ENCODE peak calls at places on chromosomes 3 and 15, in seven cellular contexts. B is mesenchymal stem cell, I is WERI-Rb-1, P is GM23338, E is cardiac muscle cell, H is psoas muscle, X is fibroblast of lung. U is an unnamed sample.

GRCh38 chr3:13452490-13453335 is 27.4 kb upstream of the HDAC11 start:
- DNase-seq in B (peak; percentile 70), I (peak; percentile 32), P (peak; percentile 82), E (peak; percentile 68), H (no peak), X (peak; percentile 63), U (peak; percentile 28)

GRCh38 chr3:72290859-72291641 is 506.1 kb upstream of the PROK2 start:
- DNase-seq in B (no peak), I (no peak), P (no peak), E (no peak), H (no peak), X (no peak), U (no peak)

GRCh38 chr15:93029613-93030429 is 59.2 kb downstream of the RGMA start:
- DNase-seq in B (peak; percentile 44), I (no peak), P (no peak), E (peak; percentile 37), H (peak; percentile 76), X (peak; percentile 47), U (peak; percentile 80)

GRCh38 chr3:10198761-10199688 is 34.3 kb downstream of the IRAK2 start:
- DNase-seq in B (peak; percentile 61), I (no peak), P (no peak), E (peak; percentile 55), H (no peak), X (peak; percentile 33), U (no peak)

GRCh38 chr15:57319919-57320542 is 56.3 kb upstream of the CGNL1 start:
- DNase-seq in B (no peak), I (no peak), P (no peak), E (no peak), H (no peak), X (no peak), U (no peak)

GRCh38 chr3:32056559-32057290 is 49.7 kb upstream of the GPD1L start:
- DNase-seq in B (no peak), I (no peak), P (no peak), E (no peak), H (no peak), X (no peak), U (no peak)

GRCh38 chr3:63607716-63608115 is 44.8 kb upstream of the SNTN start:
- DNase-seq in B (no peak), I (no peak), P (no peak), E (no peak), H (no peak), X (no peak), U (no peak)

GRCh38 chr3:136336329-136337100 is 86.4 kb downstream of the PCCB start:
- DNase-seq in B (no peak), I (no peak), P (no peak), E (no peak), H (no peak), X (peak; percentile 14), U (no peak)

GRCh38 chr15:85168642-85169173 is 187.1 kb downstream of the PDE8A start:
- DNase-seq in B (no peak), I (peak; percentile 62), P (peak; percentile 95), E (peak; percentile 21), H (no peak), X (peak; percentile 21), U (peak; percentile 43)

GRCh38 chr3:195542691-195543641 is at the start of gene PPP1R2:
- DNase-seq in B (peak; percentile 92), I (peak; percentile 81), P (peak; percentile 94), E (peak; percentile 94), H (peak; percentile 97), X (peak; percentile 91), U (peak; percentile 94)

GRCh38 chr3:136456196-136456595 is 206.1 kb downstream of the PCCB start:
- DNase-seq in B (no peak), I (no peak), P (no peak), E (no peak), H (no peak), X (no peak), U (no peak)

GRCh38 chr15:34010921-34011320 is 28.1 kb downstream of the AVEN start:
- DNase-seq in B (no peak), I (no peak), P (no peak), E (no peak), H (no peak), X (no peak), U (no peak)

GRCh38 chr3:36991923-36992805 is 767 bp downstream of the EPM2AIP1 start:
- DNase-seq in B (peak; percentile 79), I (no peak), P (peak; percentile 21), E (peak; percentile 52), H (no peak), X (peak; percentile 69), U (peak; percentile 27)

GRCh38 chr3:36988336-36988735 is 4.6 kb downstream of the EPM2AIP1 start:
- DNase-seq in B (no peak), I (no peak), P (no peak), E (no peak), H (no peak), X (no peak), U (no peak)

GRCh38 chr3:36989568-36989967 is 3.4 kb downstream of the EPM2AIP1 start:
- DNase-seq in B (no peak), I (no peak), P (no peak), E (no peak), H (no peak), X (no peak), U (no peak)

GRCh38 chr3:36991147-36991546 is 1.8 kb downstream of the EPM2AIP1 start:
- DNase-seq in B (no peak), I (no peak), P (no peak), E (no peak), H (no peak), X (no peak), U (no peak)

GRCh38 chr3:36989000-36989399 is 3.9 kb downstream of the EPM2AIP1 start:
- DNase-seq in B (no peak), I (no peak), P (no peak), E (no peak), H (no peak), X (no peak), U (no peak)
- H3K36me3 ChIP-seq in B (peaks cover 9% of the 10 kb centered on the region), I (peaks cover 29% of the 10 kb centered on the region), P (peaks cover 24% of the 10 kb centered on the region), E (peaks cover 29% of the 10 kb centered on the region), H (peaks cover 48% of the 10 kb centered on the region), X (peaks cover 8% of the 10 kb centered on the region), U (peaks cover 32% of the 10 kb centered on the region)

GRCh38 chr3:53881691-53882593 is at the start of gene ACTR8:
- DNase-seq in B (peak; percentile 90), I (peak; percentile 93), P (peak; percentile 90), E (peak; percentile 92), H (peak; percentile 92), X (peak; percentile 86), U (peak; percentile 84)
- H3K36me3 ChIP-seq in B (peaks cover 10% of the 10 kb centered on the region), I (peaks cover 65% of the 10 kb centered on the region), P (peaks cover 44% of the 10 kb centered on the region), E (peaks cover 52% of the 10 kb centered on the region), H (peaks cover 69% of the 10 kb centered on the region), X (peaks cover 13% of the 10 kb centered on the region), U (peaks cover 58% of the 10 kb centered on the region)

GRCh38 chr15:66327736-66328135 is 28.7 kb downstream of the TIPIN start:
- DNase-seq in B (no peak), I (no peak), P (no peak), E (no peak), H (no peak), X (no peak), U (no peak)

GRCh38 chr15:66326051-66326450 is 30.4 kb downstream of the TIPIN start:
- DNase-seq in B (no peak), I (no peak), P (no peak), E (no peak), H (no peak), X (no peak), U (no peak)

GRCh38 chr15:66323312-66323928 is 30.1 kb downstream of the DIS3L start:
- DNase-seq in B (no peak), I (no peak), P (peak; percentile 13), E (no peak), H (no peak), X (no peak), U (peak; percentile 60)

DNA sequence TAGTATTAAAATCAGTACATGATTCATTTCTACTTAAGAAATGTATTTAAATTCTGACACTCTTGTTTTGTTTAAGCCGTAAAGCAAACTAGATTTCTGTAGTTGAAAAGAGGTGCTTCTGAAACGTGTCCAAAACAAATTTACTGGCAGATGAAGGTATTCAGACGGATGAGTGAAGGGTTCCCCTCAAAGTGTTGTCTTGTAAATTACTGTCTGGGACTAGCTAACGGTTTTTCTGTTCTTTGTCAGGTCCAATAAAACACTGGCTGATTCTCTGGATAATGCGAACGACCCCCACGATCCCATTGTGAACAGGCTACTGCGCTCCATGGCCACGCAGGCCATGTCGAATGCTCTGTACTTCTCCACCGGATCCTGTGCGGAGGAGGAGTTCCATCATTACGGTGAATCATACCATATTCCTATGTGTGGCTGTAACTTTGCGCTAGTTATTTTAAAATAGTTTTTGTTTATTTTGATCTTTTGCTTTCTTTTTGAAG is 27.7 kb downstream of the TIPIN start:
- DNase-seq in B (no peak), I (no peak), P (no peak), E (no peak), H (no peak), X (no peak), U (no peak)
- H3K36me3 ChIP-seq in B (peaks cover 18% of the 10 kb centered on the region), I (peaks cover 78% of the 10 kb centered on the region), P (peaks cover 28% of the 10 kb centered on the region), E (peaks cover 46% of the 10 kb centered on the region), H (peaks cover 100% of the 10 kb centered on the region), X (peaks cover 6% of the 10 kb centered on the region), U (peaks cover 88% of the 10 kb centered on the region)

GRCh38 chr3:57091874-57092273 is 31.4 kb downstream of the SPATA12 start:
- DNase-seq in B (no peak), I (no peak), P (no peak), E (no peak), H (no peak), X (no peak), U (no peak)

GRCh38 chr3:57095361-57095760 is 34.9 kb downstream of the SPATA12 start:
- DNase-seq in B (no peak), I (no peak), P (no peak), E (no peak), H (no peak), X (no peak), U (no peak)

GRCh38 chr3:57094606-57095005 is 34.1 kb downstream of the SPATA12 start:
- DNase-seq in B (no peak), I (no peak), P (no peak), E (peak; percentile 31), H (no peak), X (peak; percentile 72), U (no peak)

GRCh38 chr3:57093489-57093888 is 33.0 kb downstream of the SPATA12 start:
- DNase-seq in B (no peak), I (no peak), P (no peak), E (no peak), H (no peak), X (no peak), U (no peak)

GRCh38 chr3:57094011-57094535 is 33.6 kb downstream of the SPATA12 start:
- DNase-seq in B (no peak), I (no peak), P (no peak), E (no peak), H (no peak), X (no peak), U (no peak)
- H3K36me3 ChIP-seq in B (peaks cover 3% of the 10 kb centered on the region), I (no peaks in the 10 kb centered on the region), P (peaks cover 26% of the 10 kb centered on the region), E (peaks cover 36% of the 10 kb centered on the region), H (no peaks in the 10 kb centered on the region), X (no peaks in the 10 kb centered on the region), U (no peaks in the 10 kb centered on the region)

GRCh38 chr3:48088056-48088748 is 72.0 kb upstream of the MAP4 start:
- DNase-seq in B (no peak), I (peak; percentile 48), P (peak; percentile 44), E (no peak), H (no peak), X (no peak), U (peak; percentile 19)
- H3K36me3 ChIP-seq in B (no peaks in the 10 kb centered on the region), I (no peaks in the 10 kb centered on the region), P (no peaks in the 10 kb centered on the region), E (no peaks in the 10 kb centered on the region), H (peaks cover 12% of the 10 kb centered on the region), X (no peaks in the 10 kb centered on the region), U (peaks cover 4% of the 10 kb centered on the region)

DNA sequence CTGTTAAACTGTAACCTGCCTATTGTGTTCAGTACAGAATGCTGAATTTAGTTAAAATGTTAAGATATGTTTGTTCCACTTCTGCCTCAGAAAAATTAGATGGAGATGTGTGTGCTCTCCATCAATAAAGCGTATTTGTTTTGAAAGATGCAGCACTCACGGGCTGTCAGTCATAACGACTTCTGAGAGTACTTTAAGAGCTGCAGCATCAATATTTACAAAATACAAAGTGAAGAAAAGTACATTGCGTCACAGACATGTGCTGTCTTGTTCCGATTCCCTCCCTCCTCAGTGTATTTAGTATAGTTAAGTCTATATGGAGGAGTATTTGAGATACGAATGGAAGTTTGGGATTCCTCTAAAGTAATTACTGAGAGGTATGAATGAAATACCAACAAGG is 166.6 kb downstream of the BBX start:
- DNase-seq in B (no peak), I (no peak), P (no peak), E (no peak), H (no peak), X (peak; percentile 28), U (no peak)
- H3K36me3 ChIP-seq in B (no peaks in the 10 kb centered on the region), I (no peaks in the 10 kb centered on the region), P (no peaks in the 10 kb centered on the region), E (no peaks in the 10 kb centered on the region), H (no peaks in the 10 kb centered on the region), X (no peaks in the 10 kb centered on the region), U (no peaks in the 10 kb centered on the region)